ENCODE peak calls at places on chromosomes 3 and 15, in six cellular contexts. One of them, this sample, is unnamed.

GRCh38 chr3:72271215-72271614 is 486.3 kb upstream of the PROK2 start:
- ATAC-seq in GM12878: no peak
- ATAC-seq in A549: no peak
- ATAC-seq in upper lobe of left lung: no peak
- ATAC-seq in HepG2: no peak
- ATAC-seq in K562: no peak
- ATAC-seq in this sample: no peak

GRCh38 chr3:167684389-167684993 is 30.7 kb upstream of the WDR49 start:
- ATAC-seq in A549: peak
- ATAC-seq in K562: peak
- ATAC-seq in HepG2: peak
- ATAC-seq in GM12878: peak
- ATAC-seq in upper lobe of left lung: no peak
- ATAC-seq in this sample: peak

GRCh38 chr3:138349926-138350665 is 1.7 kb downstream of the MRAS start:
- ATAC-seq in GM12878: no peak
- ATAC-seq in HepG2: no peak
- ATAC-seq in A549: no peak
- ATAC-seq in K562: no peak
- ATAC-seq in upper lobe of left lung: no peak
- ATAC-seq in this sample: no peak

GRCh38 chr3:157107644-157108133 is 52.3 kb downstream of the CCNL1 start:
- ATAC-seq in K562: no peak
- ATAC-seq in GM12878: no peak
- ATAC-seq in upper lobe of left lung: no peak
- ATAC-seq in A549: no peak
- ATAC-seq in HepG2: no peak
- ATAC-seq in this sample: no peak

GRCh38 chr3:6679510-6679909 is 181.4 kb upstream of the GRM7 start:
- ATAC-seq in HepG2: no peak
- ATAC-seq in GM12878: peak
- ATAC-seq in A549: no peak
- ATAC-seq in K562: peak
- ATAC-seq in upper lobe of left lung: no peak
- ATAC-seq in this sample: no peak

GRCh38 chr15:51721199-51721960 is 16.1 kb downstream of the LYSMD2 start:
- ATAC-seq in HepG2: no peak
- ATAC-seq in A549: no peak
- ATAC-seq in upper lobe of left lung: no peak
- ATAC-seq in GM12878: no peak
- ATAC-seq in K562: peak
- ATAC-seq in this sample: no peak

GRCh38 chr15:34154725-34155204 is 52.9 kb downstream of the PGBD4 start:
- ATAC-seq in GM12878: no peak
- ATAC-seq in upper lobe of left lung: no peak
- ATAC-seq in A549: peak
- ATAC-seq in K562: no peak
- ATAC-seq in HepG2: no peak
- ATAC-seq in this sample: no peak

GRCh38 chr3:122132949-122133540 is 50.4 kb upstream of the CASR start:
- ATAC-seq in A549: no peak
- ATAC-seq in upper lobe of left lung: no peak
- ATAC-seq in HepG2: no peak
- ATAC-seq in GM12878: no peak
- ATAC-seq in K562: no peak
- ATAC-seq in this sample: no peak

GRCh38 chr3:107870989-107871638 is 219.7 kb downstream of the CD47 start:
- ATAC-seq in K562: peak
- ATAC-seq in GM12878: peak
- ATAC-seq in upper lobe of left lung: no peak
- ATAC-seq in A549: no peak
- ATAC-seq in HepG2: no peak
- ATAC-seq in this sample: no peak

GRCh38 chr3:152496286-152496685 is 227.6 kb downstream of the MBNL1 start:
- ATAC-seq in HepG2: no peak
- ATAC-seq in A549: no peak
- ATAC-seq in upper lobe of left lung: no peak
- ATAC-seq in GM12878: no peak
- ATAC-seq in K562: no peak
- ATAC-seq in this sample: no peak

GRCh38 chr15:50244959-50245624 is 20.4 kb downstream of the HDC start:
- ATAC-seq in upper lobe of left lung: no peak
- ATAC-seq in A549: no peak
- ATAC-seq in K562: no peak
- ATAC-seq in GM12878: no peak
- ATAC-seq in HepG2: peak
- ATAC-seq in this sample: no peak

GRCh38 chr3:124636101-124636862 is 94.0 kb upstream of the UMPS start:
- ATAC-seq in upper lobe of left lung: no peak
- ATAC-seq in HepG2: peak
- ATAC-seq in A549: peak
- ATAC-seq in GM12878: no peak
- ATAC-seq in K562: peak
- ATAC-seq in this sample: no peak

GRCh38 chr3:59660376-59660775 is 610.6 kb upstream of the CFAP20DC start:
- ATAC-seq in upper lobe of left lung: peak
- ATAC-seq in A549: peak
- ATAC-seq in HepG2: no peak
- ATAC-seq in K562: no peak
- ATAC-seq in GM12878: no peak
- ATAC-seq in this sample: no peak

GRCh38 chr3:71008350-71008923 is 575.1 kb downstream of the FOXP1 start:
- ATAC-seq in K562: no peak
- ATAC-seq in GM12878: no peak
- ATAC-seq in HepG2: peak
- ATAC-seq in A549: no peak
- ATAC-seq in upper lobe of left lung: no peak
- ATAC-seq in this sample: no peak

GRCh38 chr3:10399634-10400033 is 78.7 kb upstream of the SEC13 start:
- ATAC-seq in GM12878: no peak
- ATAC-seq in A549: no peak
- ATAC-seq in K562: no peak
- ATAC-seq in upper lobe of left lung: no peak
- ATAC-seq in HepG2: no peak
- ATAC-seq in this sample: no peak

GRCh38 chr15:39301589-39301999 is 279.3 kb upstream of the THBS1 start:
- ATAC-seq in A549: no peak
- ATAC-seq in GM12878: no peak
- ATAC-seq in K562: no peak
- ATAC-seq in upper lobe of left lung: no peak
- ATAC-seq in HepG2: no peak
- ATAC-seq in this sample: peak

GRCh38 chr3:100210777-100211145 is 50.0 kb upstream of the TBC1D23 start:
- ATAC-seq in K562: no peak
- ATAC-seq in upper lobe of left lung: no peak
- ATAC-seq in GM12878: peak
- ATAC-seq in A549: no peak
- ATAC-seq in HepG2: no peak
- ATAC-seq in this sample: peak

GRCh38 chr3:111392911-111393351 is 149.1 kb upstream of the CD96 start:
- ATAC-seq in K562: no peak
- ATAC-seq in upper lobe of left lung: no peak
- ATAC-seq in A549: peak
- ATAC-seq in GM12878: no peak
- ATAC-seq in HepG2: no peak
- ATAC-seq in this sample: no peak

DNA sequence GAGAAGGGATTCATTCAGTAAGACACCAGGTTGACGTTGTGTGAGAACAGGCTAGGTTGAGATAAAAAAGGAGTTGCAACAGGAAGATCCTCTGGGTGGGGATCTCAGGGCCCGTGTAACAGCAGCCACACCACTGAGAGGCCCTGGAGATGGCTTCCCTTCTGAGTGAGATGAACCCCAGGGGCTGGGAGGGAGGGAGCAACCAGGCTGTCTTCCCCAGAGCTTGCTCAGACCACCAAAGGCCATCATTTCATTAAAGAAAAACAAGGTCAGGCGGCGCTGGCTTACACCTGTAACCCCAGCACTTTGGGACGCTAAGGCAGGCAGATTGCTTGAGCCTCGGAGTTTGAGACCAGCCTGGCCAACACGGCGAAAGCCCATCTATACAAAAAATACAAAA is 187.7 kb downstream of the ATP10A start:
- ATAC-seq in HepG2: no peak
- ATAC-seq in upper lobe of left lung: no peak
- ATAC-seq in K562: no peak
- ATAC-seq in GM12878: no peak
- ATAC-seq in A549: no peak
- ATAC-seq in this sample: peak
- TF ChIP-seq CTCF in HepG2: no peak
- TF ChIP-seq CTCF in upper lobe of left lung: no peak
- TF ChIP-seq CTCF in K562: no peak
- TF ChIP-seq CTCF in GM12878: no peak
- TF ChIP-seq CTCF in A549: no peak
- TF ChIP-seq CTCF in this sample: no peak

GRCh38 chr3:3295586-3295985 is 116.1 kb upstream of the CRBN start:
- ATAC-seq in upper lobe of left lung: no peak
- ATAC-seq in GM12878: no peak
- ATAC-seq in A549: no peak
- ATAC-seq in K562: no peak
- ATAC-seq in HepG2: no peak
- ATAC-seq in this sample: no peak

GRCh38 chr3:3296858-3297430 is 117.5 kb upstream of the CRBN start:
- ATAC-seq in K562: no peak
- ATAC-seq in GM12878: no peak
- ATAC-seq in HepG2: no peak
- ATAC-seq in upper lobe of left lung: no peak
- ATAC-seq in A549: no peak
- ATAC-seq in this sample: no peak
- TF ChIP-seq EP300 in K562: no peak
- TF ChIP-seq EP300 in GM12878: no peak
- TF ChIP-seq EP300 in HepG2: no peak
- TF ChIP-seq EP300 in upper lobe of left lung: no peak
- TF ChIP-seq EP300 in A549: no peak
- TF ChIP-seq EP300 in this sample: no peak

GRCh38 chr3:15287565-15288330 is 44.6 kb downstream of the SH3BP5 start:
- ATAC-seq in HepG2: no peak
- ATAC-seq in GM12878: no peak
- ATAC-seq in A549: no peak
- ATAC-seq in upper lobe of left lung: peak
- ATAC-seq in K562: peak
- ATAC-seq in this sample: peak
- TF ChIP-seq POLR2A in HepG2: no peak
- TF ChIP-seq POLR2A in GM12878: no peak
- TF ChIP-seq POLR2A in A549: no peak
- TF ChIP-seq POLR2A in upper lobe of left lung: no peak
- TF ChIP-seq POLR2A in K562: no peak
- TF ChIP-seq POLR2A in this sample: no peak

DNA sequence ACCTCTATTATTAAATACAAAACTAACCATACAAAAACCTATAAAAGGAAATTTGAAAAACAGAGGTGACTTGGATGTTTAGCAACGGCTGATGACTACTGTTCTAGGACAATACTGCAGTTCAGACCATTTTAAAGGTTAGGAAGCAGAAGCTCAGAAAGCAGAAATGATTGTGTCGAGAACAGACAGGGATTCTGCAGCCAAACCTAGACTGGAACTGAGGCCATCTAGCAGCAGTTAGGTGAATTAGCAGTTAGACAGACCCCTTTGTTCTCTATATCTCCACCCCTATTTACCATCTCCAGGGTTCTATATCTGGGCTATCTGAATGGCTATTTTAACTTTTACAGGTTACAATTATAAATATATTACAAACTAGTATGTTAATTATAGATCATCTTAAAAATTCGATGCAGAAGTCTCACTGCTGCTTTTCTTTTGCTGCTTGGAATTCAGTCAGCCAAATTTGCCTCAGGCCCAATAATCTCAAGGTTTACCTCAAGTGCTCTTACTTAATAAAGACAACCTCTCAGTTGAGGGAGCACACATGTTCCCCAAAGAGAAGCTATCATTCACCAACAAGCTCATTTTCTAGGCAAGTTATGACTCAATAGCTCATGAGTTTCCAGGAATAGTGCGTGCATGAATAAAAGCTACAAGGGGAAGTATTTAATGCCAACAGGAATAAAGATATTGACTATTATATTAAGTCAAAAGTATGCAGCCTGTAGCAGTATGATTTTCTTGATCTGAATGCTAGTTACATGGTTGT is 9.3 kb upstream of the IL1RAP start:
- ATAC-seq in K562: no peak
- ATAC-seq in upper lobe of left lung: no peak
- ATAC-seq in A549: peak
- ATAC-seq in GM12878: peak
- ATAC-seq in HepG2: peak
- ATAC-seq in this sample: no peak
- TF ChIP-seq CTCF in K562: no peak
- TF ChIP-seq CTCF in upper lobe of left lung: no peak
- TF ChIP-seq CTCF in A549: no peak
- TF ChIP-seq CTCF in GM12878: no peak
- TF ChIP-seq CTCF in HepG2: peak
- TF ChIP-seq CTCF in this sample: no peak

GRCh38 chr3:136819784-136820640 is 1.1 kb downstream of the SLC35G2 start:
- ATAC-seq in A549: peak
- ATAC-seq in upper lobe of left lung: peak
- ATAC-seq in K562: peak
- ATAC-seq in HepG2: peak
- ATAC-seq in GM12878: peak
- ATAC-seq in this sample: peak
- TF ChIP-seq EP300 in A549: no peak
- TF ChIP-seq EP300 in upper lobe of left lung: no peak
- TF ChIP-seq EP300 in K562: no peak
- TF ChIP-seq EP300 in HepG2: no peak
- TF ChIP-seq EP300 in GM12878: no peak
- TF ChIP-seq EP300 in this sample: no peak